ENCODE peak calls at places on chromosome 10, in five cellular contexts. Z is osteocyte, G is HCT116, L is GM12878, E is GM12865. C is an unnamed sample.

GRCh38 chr10:81570349-81570748 is 304.6 kb upstream of the NRG3 start:
- DNase-seq in Z (no peak), G (no peak), L (no peak), E (no peak), C (no peak)

GRCh38 chr10:122263971-122264370 is 7.1 kb upstream of the BTBD16 start:
- DNase-seq in Z (no peak), G (no peak), L (no peak), E (no peak), C (no peak)

GRCh38 chr10:6230335-6230734 is 27.6 kb downstream of the PFKFB3 start:
- DNase-seq in Z (no peak), G (no peak), L (no peak), E (no peak), C (no peak)

GRCh38 chr10:44033008-44033407 is 351.9 kb downstream of the CXCL12 start:
- DNase-seq in Z (no peak), G (no peak), L (no peak), E (no peak), C (no peak)

GRCh38 chr10:34835908-34836558 is 20.9 kb upstream of the PARD3 start:
- DNase-seq in Z (no peak), G (no peak), L (peak), E (peak), C (no peak)

GRCh38 chr10:51629969-51630617 is 69.3 kb downstream of the CSTF2T start:
- DNase-seq in Z (no peak), G (no peak), L (no peak), E (no peak), C (no peak)

GRCh38 chr10:89535185-89536012 is at the start of gene SLC16A12:
- DNase-seq in Z (peak), G (no peak), L (no peak), E (no peak), C (peak)

GRCh38 chr10:126972622-126973414 is 67.6 kb downstream of the DOCK1 start:
- DNase-seq in Z (no peak), G (no peak), L (no peak), E (no peak), C (no peak)

GRCh38 chr10:114306116-114306973 is 67.3 kb downstream of the VWA2 start:
- DNase-seq in Z (no peak), G (no peak), L (no peak), E (no peak), C (no peak)

GRCh38 chr10:71221586-71222202 is 9.3 kb downstream of the UNC5B start:
- DNase-seq in Z (no peak), G (no peak), L (no peak), E (no peak), C (no peak)

GRCh38 chr10:71219918-71220688 is 7.7 kb downstream of the UNC5B start:
- DNase-seq in Z (no peak), G (no peak), L (no peak), E (no peak), C (no peak)

GRCh38 chr10:71223365-71224058 is 11.1 kb downstream of the UNC5B start:
- DNase-seq in Z (no peak), G (no peak), L (no peak), E (no peak), C (no peak)

GRCh38 chr10:71220689-71221540 is 8.5 kb downstream of the UNC5B start:
- DNase-seq in Z (no peak), G (no peak), L (no peak), E (no peak), C (no peak)

GRCh38 chr10:71222541-71223364 is 10.4 kb downstream of the UNC5B start:
- DNase-seq in Z (no peak), G (no peak), L (no peak), E (peak), C (no peak)
- TF ChIP-seq CTCF in Z (no peak), G (no peak), L (peak), E (peak), C (peak)

GRCh38 chr10:31875608-31876007 is 53.0 kb downstream of the ARHGAP12 start:
- DNase-seq in Z (no peak), G (no peak), L (peak), E (peak), C (no peak)

GRCh38 chr10:31876616-31877352 is 51.8 kb downstream of the ARHGAP12 start:
- DNase-seq in Z (no peak), G (no peak), L (peak), E (peak), C (no peak)

GRCh38 chr10:31884386-31884785 is 44.2 kb downstream of the ARHGAP12 start:
- DNase-seq in Z (no peak), G (no peak), L (no peak), E (no peak), C (no peak)

GRCh38 chr10:31873724-31874123 is 54.9 kb downstream of the ARHGAP12 start:
- DNase-seq in Z (no peak), G (no peak), L (no peak), E (no peak), C (no peak)

DNA sequence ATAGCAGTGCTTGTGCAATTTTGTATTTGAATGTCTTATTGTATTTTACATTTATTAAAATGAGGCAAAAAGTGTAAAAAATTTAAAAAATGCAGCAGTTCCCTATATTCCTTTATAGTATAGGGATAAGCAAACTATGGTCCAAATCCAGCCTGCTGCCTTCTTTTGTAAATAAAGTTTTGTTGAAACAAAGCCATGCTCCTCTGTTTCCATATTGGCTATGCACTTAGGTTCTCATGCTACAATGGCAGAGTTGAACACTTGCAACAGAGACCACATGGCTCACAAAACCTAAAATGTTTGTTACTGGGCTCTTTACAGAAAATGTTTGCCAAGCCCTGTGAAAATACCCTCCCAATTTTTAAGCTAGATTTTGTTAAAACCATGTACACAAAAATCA is 50.1 kb downstream of the ARHGAP12 start:
- DNase-seq in Z (no peak), G (no peak), L (no peak), E (no peak), C (no peak)
- TF ChIP-seq CTCF in Z (no peak), G (no peak), L (no peak), E (no peak), C (no peak)

GRCh38 chr10:72337039-72337629 is 17.6 kb downstream of the DNAJB12 start:
- DNase-seq in Z (peak), G (no peak), L (no peak), E (peak), C (peak)

GRCh38 chr10:72334832-72335393 is 19.8 kb downstream of the DNAJB12 start:
- DNase-seq in Z (peak), G (no peak), L (peak), E (peak), C (no peak)

GRCh38 chr10:72336259-72337038 is 18.3 kb downstream of the DNAJB12 start:
- DNase-seq in Z (no peak), G (no peak), L (no peak), E (no peak), C (no peak)

GRCh38 chr10:72334196-72334831 is 20.4 kb downstream of the DNAJB12 start:
- DNase-seq in Z (no peak), G (no peak), L (no peak), E (no peak), C (peak)

GRCh38 chr10:72335394-72336258 is 19.1 kb downstream of the DNAJB12 start:
- DNase-seq in Z (no peak), G (no peak), L (no peak), E (peak), C (no peak)
- TF ChIP-seq CTCF in Z (no peak), G (no peak), L (peak), E (peak), C (no peak)

GRCh38 chr10:76453997-76454396 is 1022.6 kb downstream of the LRMDA start:
- DNase-seq in Z (no peak), G (no peak), L (no peak), E (no peak), C (no peak)

GRCh38 chr10:76459016-76459415 is 1027.6 kb downstream of the LRMDA start:
- DNase-seq in Z (no peak), G (no peak), L (no peak), E (no peak), C (no peak)

GRCh38 chr10:76453328-76453727 is 1021.9 kb downstream of the LRMDA start:
- DNase-seq in Z (no peak), G (no peak), L (no peak), E (no peak), C (no peak)

GRCh38 chr10:76454539-76455137 is 1023.2 kb downstream of the LRMDA start:
- DNase-seq in Z (no peak), G (no peak), L (no peak), E (no peak), C (no peak)

DNA sequence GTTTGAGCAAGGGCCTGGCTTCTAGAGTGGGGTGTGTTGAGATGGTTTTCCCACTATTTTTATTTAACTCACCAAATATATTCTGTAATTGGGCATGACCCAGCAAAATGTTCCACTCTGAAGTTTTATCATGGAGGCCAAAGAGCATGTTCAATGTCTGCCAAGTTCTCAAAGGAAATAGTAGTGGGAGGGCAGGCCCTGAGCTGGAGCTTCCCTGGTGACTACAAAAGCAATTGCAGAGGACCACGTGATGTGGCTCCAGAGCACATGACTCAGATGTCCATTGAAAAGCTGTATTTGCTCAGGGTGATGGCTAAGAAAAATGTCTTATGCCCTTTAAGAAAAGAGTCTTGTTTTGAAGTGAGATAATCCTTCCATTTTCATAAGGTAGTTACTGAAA is 1024.8 kb downstream of the LRMDA start:
- DNase-seq in Z (no peak), G (no peak), L (no peak), E (no peak), C (no peak)
- TF ChIP-seq CTCF in Z (no peak), G (no peak), L (no peak), E (no peak), C (no peak)

GRCh38 chr10:102064868-102065560 is at the start of gene HPS6:
- DNase-seq in Z (peak), G (peak), L (peak), E (peak), C (peak)
- TF ChIP-seq CTCF in Z (peak), G (peak), L (no peak), E (no peak), C (peak)

GRCh38 chr10:132788831-132789219 is 2.9 kb upstream of the NKX6-2 start:
- DNase-seq in Z (no peak), G (no peak), L (no peak), E (no peak), C (no peak)

GRCh38 chr10:132787253-132788179 is 1.6 kb upstream of the NKX6-2 start:
- DNase-seq in Z (no peak), G (no peak), L (no peak), E (no peak), C (no peak)

GRCh38 chr10:132789659-132790148 is 3.8 kb upstream of the NKX6-2 start:
- DNase-seq in Z (no peak), G (no peak), L (no peak), E (no peak), C (no peak)

GRCh38 chr10:132786529-132787252 is 744 bp upstream of the NKX6-2 start:
- DNase-seq in Z (no peak), G (no peak), L (no peak), E (no peak), C (no peak)

GRCh38 chr10:132788180-132788830 is 2.4 kb upstream of the NKX6-2 start:
- DNase-seq in Z (no peak), G (no peak), L (no peak), E (no peak), C (no peak)
- TF ChIP-seq CTCF in Z (peak), G (no peak), L (no peak), E (no peak), C (peak)

DNA sequence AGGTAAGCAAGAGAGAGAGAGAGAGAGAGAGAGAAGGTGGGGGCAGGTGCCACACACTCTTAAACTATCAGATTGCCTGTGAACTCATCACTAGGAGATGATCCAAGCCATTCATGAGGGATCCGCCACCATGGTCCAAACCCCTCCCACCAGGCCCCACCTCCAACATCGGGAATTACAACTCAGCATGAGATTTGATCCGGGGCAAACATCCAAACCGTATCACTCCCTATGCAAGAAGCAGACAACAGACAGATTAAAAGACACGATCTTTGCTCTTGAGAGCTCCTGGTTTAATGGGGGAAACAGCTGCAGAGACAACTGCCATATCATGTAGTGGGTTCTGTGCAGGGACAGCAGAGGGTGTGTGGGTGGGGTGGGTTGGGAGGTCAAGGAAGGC is 123.6 kb downstream of the EMX2 start:
- DNase-seq in Z (no peak), G (no peak), L (no peak), E (no peak), C (no peak)
- TF ChIP-seq CTCF in Z (no peak), G (no peak), L (no peak), E (no peak), C (no peak)

GRCh38 chr10:61398730-61399129 is 54.5 kb downstream of the TMEM26 start:
- DNase-seq in Z (no peak), G (no peak), L (no peak), E (no peak), C (no peak)
- TF ChIP-seq CTCF in Z (no peak), G (no peak), L (no peak), E (no peak), C (no peak)